ENCODE peak calls at places on chromosome 10, in six cellular contexts. T is SK-N-SH, Q is HepG2, J is H1, F is HCT116, A is GM12878. P is an unnamed sample.

GRCh38 chr10:102300289-102300843 is 55.0 kb downstream of the GBF1 start:
- DNase-seq in T (no peak), Q (peak), J (no peak), A (no peak), F (no peak), P (no peak)

GRCh38 chr10:28984431-28984830 is 304.4 kb upstream of the LYZL1 start:
- DNase-seq in T (no peak), F (no peak), A (no peak), Q (peak), J (no peak), P (peak)

GRCh38 chr10:33304553-33304952 is 29.9 kb downstream of the NRP1 start:
- DNase-seq in J (no peak), Q (no peak), T (no peak), F (no peak), A (no peak), P (no peak)

GRCh38 chr10:14478201-14478600 is 147.5 kb upstream of the FRMD4A start:
- DNase-seq in F (no peak), A (no peak), Q (no peak), J (no peak), T (no peak), P (no peak)

GRCh38 chr10:101961591-101962498 is 94.1 kb downstream of the ARMH3 start:
- DNase-seq in T (no peak), Q (no peak), F (no peak), A (no peak), J (peak), P (no peak)

GRCh38 chr10:29926649-29927048 is 132.7 kb downstream of the JCAD start:
- DNase-seq in J (no peak), T (no peak), F (no peak), A (no peak), Q (no peak), P (no peak)

GRCh38 chr10:31602541-31603244 is 283.7 kb downstream of the ZEB1 start:
- DNase-seq in J (peak), Q (no peak), T (peak), F (no peak), A (no peak), P (no peak)

GRCh38 chr10:79375321-79376077 is 28.2 kb downstream of the PPIF start:
- DNase-seq in T (no peak), A (no peak), Q (peak), F (no peak), J (peak), P (no peak)

GRCh38 chr10:85604884-85605283 is 761.7 kb downstream of the GRID1 start:
- DNase-seq in F (no peak), A (no peak), T (no peak), J (no peak), Q (no peak), P (no peak)

GRCh38 chr10:80144302-80145131 is 12.0 kb downstream of the PLAC9 start:
- DNase-seq in Q (no peak), J (no peak), F (peak), T (peak), A (no peak), P (no peak)

GRCh38 chr10:110147961-110148360 is 59.4 kb upstream of the MXI1 start:
- DNase-seq in J (no peak), T (no peak), Q (no peak), F (no peak), A (no peak), P (no peak)

GRCh38 chr10:7666253-7667023 is at the start of gene ITIH5:
- DNase-seq in A (no peak), F (no peak), Q (no peak), J (peak), T (peak), P (no peak)

GRCh38 chr10:114073787-114074186 is 30.1 kb downstream of the ADRB1 start:
- DNase-seq in F (no peak), T (no peak), Q (no peak), A (no peak), J (no peak), P (no peak)

GRCh38 chr10:14742815-14743214 is 31.9 kb downstream of the FAM107B start:
- DNase-seq in Q (no peak), F (no peak), T (no peak), A (peak), J (no peak), P (no peak)

GRCh38 chr10:123496336-123496735 is 169.8 kb upstream of the GPR26 start:
- DNase-seq in Q (no peak), T (no peak), F (no peak), J (no peak), A (no peak), P (no peak)

GRCh38 chr10:78455873-78456272 is 422.2 kb downstream of the RPS24 start:
- DNase-seq in T (no peak), F (no peak), A (no peak), J (no peak), Q (no peak), P (no peak)

GRCh38 chr10:74058658-74059057 is 60.7 kb downstream of the VCL start:
- DNase-seq in F (peak), T (no peak), Q (peak), A (no peak), J (no peak), P (no peak)

GRCh38 chr10:47357911-47358310 is 9.7 kb downstream of the RBP3 start:
- DNase-seq in Q (no peak), A (no peak), J (no peak), T (no peak), F (no peak), P (no peak)

GRCh38 chr10:17348111-17349008 is 106.0 kb downstream of the ST8SIA6 start:
- DNase-seq in Q (no peak), A (no peak), T (peak), J (no peak), F (peak), P (peak)

GRCh38 chr10:72783290-72783689 is 91.3 kb downstream of the MCU start:
- DNase-seq in J (no peak), Q (no peak), F (no peak), A (no peak), T (no peak), P (no peak)

GRCh38 chr10:110357252-110357780 is 52.6 kb upstream of the SMNDC1 start:
- DNase-seq in J (no peak), A (peak), T (no peak), Q (peak), F (peak), P (no peak)

GRCh38 chr10:58625070-58625469 is 112.4 kb downstream of the BICC1 start:
- DNase-seq in J (no peak), F (no peak), Q (peak), A (no peak), T (no peak), P (no peak)

GRCh38 chr10:784759-785538 is 95.5 kb upstream of the DIP2C start:
- DNase-seq in Q (no peak), F (peak), A (no peak), T (peak), J (peak), P (no peak)

GRCh38 chr10:15715619-15716227 is 4.0 kb downstream of the ITGA8 start:
- DNase-seq in J (no peak), F (no peak), Q (no peak), A (no peak), T (peak), P (peak)

GRCh38 chr10:48605786-48606529 is 1.1 kb upstream of the ARHGAP22 start:
- DNase-seq in J (peak), A (no peak), Q (no peak), T (no peak), F (no peak), P (no peak)

GRCh38 chr10:29064665-29065064 is 224.2 kb upstream of the LYZL1 start:
- DNase-seq in A (no peak), F (no peak), Q (no peak), T (no peak), J (no peak), P (no peak)

GRCh38 chr10:132905661-132906060 is 36.7 kb downstream of the CFAP46 start:
- DNase-seq in A (no peak), F (no peak), J (no peak), Q (no peak), T (no peak), P (no peak)
- TF ChIP-seq JUND in A (no peak), F (no peak), J (no peak), Q (no peak), T (no peak), P (no peak)

GRCh38 chr10:5615263-5615820 is 51.1 kb downstream of the ASB13 start:
- DNase-seq in Q (peak), A (no peak), J (no peak), F (no peak), T (no peak), P (no peak)

GRCh38 chr10:5611899-5612680 is 54.3 kb downstream of the ASB13 start:
- DNase-seq in J (no peak), Q (no peak), A (no peak), F (no peak), T (no peak), P (no peak)

GRCh38 chr10:5613481-5613880 is 52.9 kb downstream of the ASB13 start:
- DNase-seq in Q (no peak), J (no peak), T (no peak), A (no peak), F (no peak), P (no peak)

GRCh38 chr10:5616046-5616445 is 50.3 kb downstream of the ASB13 start:
- DNase-seq in Q (no peak), F (no peak), A (no peak), J (no peak), T (no peak), P (no peak)

GRCh38 chr10:5614081-5614721 is 52.2 kb downstream of the ASB13 start:
- DNase-seq in A (no peak), F (no peak), Q (no peak), J (no peak), T (no peak), P (no peak)
- TF ChIP-seq JUND in A (no peak), F (no peak), Q (no peak), J (no peak), T (no peak), P (no peak)

DNA sequence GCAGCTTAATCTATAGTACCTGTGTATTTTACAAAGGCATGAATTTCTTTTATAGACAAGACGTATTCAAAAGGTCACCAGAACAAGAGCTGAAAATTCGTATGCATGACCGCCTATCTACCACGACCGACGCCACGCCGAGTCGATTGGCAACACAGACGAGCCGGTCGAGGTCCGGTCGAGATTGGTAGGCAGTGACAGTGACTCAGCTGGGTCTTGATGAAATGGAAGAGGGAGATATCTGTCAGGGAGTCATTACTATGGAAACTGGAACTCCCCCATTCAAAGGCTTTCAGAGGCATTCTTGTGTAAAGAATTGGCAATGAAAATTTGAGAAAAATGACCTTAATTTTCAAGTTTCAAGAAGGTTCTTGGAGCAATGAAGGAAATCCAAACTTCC is 2.1 kb downstream of the ATP5MK start:
- DNase-seq in J (no peak), A (no peak), T (no peak), F (no peak), Q (no peak), P (no peak)
- TF ChIP-seq JUND in J (no peak), A (no peak), T (no peak), F (no peak), Q (no peak), P (no peak)

DNA sequence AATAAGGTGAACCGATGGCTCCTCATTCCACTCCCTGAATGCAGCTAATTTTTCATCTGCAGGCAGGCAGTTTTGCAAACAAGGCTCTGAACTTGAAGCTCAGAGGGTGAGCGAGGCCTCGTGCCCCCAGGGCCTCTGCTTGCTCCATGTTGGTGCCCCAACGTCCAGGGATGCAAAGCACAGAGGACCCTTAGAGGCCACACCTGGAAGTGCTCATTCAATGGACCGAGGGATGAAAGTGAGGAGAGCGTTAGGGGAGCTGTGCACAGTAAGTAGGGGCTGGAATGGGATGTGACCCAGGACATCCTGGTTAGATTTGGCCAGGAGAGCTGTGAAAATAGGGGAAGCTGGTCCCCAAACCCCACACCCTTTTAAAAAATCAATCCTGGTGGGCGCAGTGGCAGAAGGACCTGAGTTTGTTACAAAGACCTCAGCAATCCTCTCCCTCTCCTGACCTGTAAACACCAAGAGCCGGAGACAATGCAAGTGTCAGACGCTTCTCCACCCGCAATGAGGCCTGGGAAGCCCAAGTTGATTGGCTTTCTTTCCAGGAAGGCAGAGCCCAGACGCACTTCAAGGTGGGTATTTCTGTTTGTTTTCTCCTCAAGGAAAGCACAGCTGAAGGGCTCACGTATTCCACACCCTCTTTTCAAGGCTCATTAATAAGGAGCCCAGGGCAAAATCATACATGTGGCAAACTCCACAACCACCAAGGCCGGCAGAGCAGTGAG is 14.0 kb upstream of the CXCL12 start:
- DNase-seq in T (no peak), A (no peak), Q (no peak), F (no peak), J (no peak), P (no peak)
- TF ChIP-seq JUND in T (no peak), A (no peak), Q (no peak), F (no peak), J (no peak), P (no peak)

DNA sequence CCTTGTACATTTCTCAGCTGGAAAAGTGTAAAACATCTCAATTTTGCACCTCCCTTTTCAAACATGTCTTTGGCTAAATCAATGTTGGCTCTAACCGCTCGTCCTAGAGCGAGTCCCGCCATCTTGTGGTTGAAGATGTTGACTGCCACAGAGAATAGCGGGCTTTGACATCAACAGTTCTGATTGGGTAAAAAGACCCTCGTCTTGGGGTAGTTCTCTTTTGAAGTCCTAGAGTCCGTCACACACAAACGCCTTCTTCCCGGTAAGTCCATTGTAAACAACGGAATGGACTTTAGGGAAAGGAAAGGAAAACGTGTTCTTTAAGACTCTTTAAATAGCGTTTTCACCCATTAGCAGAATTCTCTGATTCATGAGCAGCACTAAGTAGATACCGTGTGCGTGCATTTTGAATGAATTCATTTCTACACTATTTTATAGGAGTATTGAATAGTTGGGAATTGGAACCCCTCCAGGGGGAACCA is 454 bp upstream of the RPP30 start:
- DNase-seq in J (peak), Q (peak), T (peak), A (peak), F (no peak), P (peak)
- TF ChIP-seq JUND in J (no peak), Q (peak), T (no peak), A (no peak), F (no peak), P (no peak)

GRCh38 chr10:69629897-69630650 is at the start of gene FAM241B:
- DNase-seq in Q (no peak), F (peak), T (peak), J (peak), A (no peak), P (peak)
- TF ChIP-seq JUND in Q (no peak), F (no peak), T (no peak), J (no peak), A (no peak), P (no peak)

DNA sequence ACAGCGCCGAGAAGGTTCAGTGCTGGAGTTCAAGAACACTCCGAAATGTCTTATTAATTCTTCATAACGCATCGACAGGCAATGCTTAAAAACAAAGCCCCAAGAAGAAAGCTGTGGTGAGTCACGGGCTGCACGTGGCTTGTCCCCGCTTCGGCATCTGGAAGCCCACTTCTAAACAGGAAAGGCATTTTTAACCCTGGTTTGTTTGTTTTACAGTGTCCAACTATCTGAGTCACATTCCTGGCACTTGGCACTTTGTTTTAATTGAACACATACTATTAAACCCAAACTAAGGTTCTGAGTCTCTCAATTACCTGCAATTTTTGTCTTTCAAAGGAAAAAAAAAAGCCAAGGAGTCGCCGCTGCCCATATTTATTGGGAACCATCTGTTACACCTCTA is 49.9 kb upstream of the MGMT start:
- DNase-seq in J (no peak), A (no peak), Q (peak), T (no peak), F (no peak), P (no peak)
- TF ChIP-seq JUND in J (no peak), A (no peak), Q (no peak), T (no peak), F (no peak), P (no peak)

GRCh38 chr10:63758080-63758479 is 236.9 kb downstream of the REEP3 start:
- DNase-seq in A (no peak), Q (no peak), F (no peak), T (no peak), J (no peak), P (no peak)

GRCh38 chr10:63749915-63750314 is 228.7 kb downstream of the REEP3 start:
- DNase-seq in A (no peak), F (no peak), T (no peak), Q (no peak), J (no peak), P (no peak)

GRCh38 chr10:63757067-63757466 is 235.9 kb downstream of the REEP3 start:
- DNase-seq in J (no peak), T (no peak), A (no peak), F (no peak), Q (no peak), P (no peak)

GRCh38 chr10:63753807-63754206 is 232.6 kb downstream of the REEP3 start:
- DNase-seq in F (no peak), T (no peak), A (no peak), Q (no peak), J (no peak), P (no peak)

DNA sequence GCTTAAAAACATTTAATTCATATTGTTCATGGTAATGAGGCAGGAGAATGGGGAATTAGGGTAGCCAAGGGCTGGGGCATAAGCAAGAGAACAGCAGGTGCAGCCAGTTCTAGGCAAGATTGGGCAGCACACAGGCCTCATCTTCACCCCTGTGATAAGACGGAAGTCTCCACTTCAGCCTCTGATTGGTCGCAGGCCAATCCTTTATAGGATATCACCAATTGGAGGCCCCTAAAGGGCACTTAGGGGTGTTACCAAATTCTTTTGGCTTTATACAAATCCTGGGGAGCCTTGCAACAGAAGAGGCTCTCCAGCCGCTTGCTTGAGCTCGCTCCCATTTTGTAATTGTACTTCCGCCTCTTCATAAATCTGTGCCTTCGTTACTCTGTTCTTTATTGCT is 231.1 kb downstream of the REEP3 start:
- DNase-seq in J (no peak), A (no peak), F (no peak), Q (no peak), T (no peak), P (no peak)
- TF ChIP-seq JUND in J (no peak), A (no peak), F (no peak), Q (no peak), T (no peak), P (no peak)

GRCh38 chr10:119518936-119519335 is 23.6 kb downstream of the RGS10 start:
- DNase-seq in J (no peak), T (no peak), A (no peak), F (no peak), Q (no peak), P (no peak)

GRCh38 chr10:119515511-119516045 is 26.9 kb downstream of the RGS10 start:
- DNase-seq in A (no peak), T (no peak), Q (no peak), J (no peak), F (no peak), P (no peak)

GRCh38 chr10:119516381-119517234 is 25.9 kb downstream of the RGS10 start:
- DNase-seq in Q (no peak), J (no peak), F (no peak), A (peak), T (no peak), P (no peak)

GRCh38 chr10:119518176-119518575 is 24.3 kb downstream of the RGS10 start:
- DNase-seq in J (no peak), Q (no peak), F (no peak), A (no peak), T (no peak), P (no peak)

DNA sequence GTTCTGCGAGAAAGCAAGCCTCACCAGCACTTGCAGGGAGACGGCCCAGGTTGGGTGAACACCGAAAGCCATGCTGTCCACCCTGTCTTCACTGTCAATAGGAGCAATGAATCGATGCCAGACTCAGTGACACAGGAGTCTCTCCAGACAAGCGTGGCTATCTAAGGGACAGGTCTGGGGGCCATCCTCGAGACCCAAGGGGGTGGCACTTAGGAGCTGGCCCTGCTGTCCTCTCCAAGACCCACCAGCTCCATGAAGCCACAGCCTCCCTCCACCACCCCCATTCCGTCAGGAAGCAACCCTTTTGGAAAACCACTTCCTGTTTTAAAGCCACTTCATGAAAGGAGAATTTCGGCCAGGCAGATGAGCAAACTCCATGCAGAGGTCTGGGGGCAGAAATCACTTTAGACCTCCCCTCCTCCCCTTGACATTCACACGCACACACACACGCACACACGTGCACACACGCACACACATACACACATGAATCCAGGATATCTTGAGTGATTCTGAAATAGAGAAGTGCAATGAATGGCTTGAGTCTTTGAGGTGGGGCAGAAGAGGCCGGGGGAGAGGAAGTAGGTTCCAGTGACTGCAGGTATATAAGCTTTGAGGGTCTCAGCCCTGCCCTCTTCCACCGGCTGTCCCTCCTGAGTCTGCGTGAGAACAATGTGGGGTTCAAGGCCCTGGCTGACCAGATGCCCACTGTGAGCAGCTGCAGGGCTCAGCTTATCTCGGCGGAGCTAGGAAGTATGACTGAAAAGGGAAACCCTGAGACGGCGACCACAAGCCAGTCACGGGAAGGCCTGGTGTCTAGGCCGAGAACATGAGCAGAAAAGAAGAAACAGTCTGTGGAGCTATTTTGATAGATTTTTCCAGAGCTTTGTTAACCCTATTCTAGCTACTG is 25.0 kb downstream of the RGS10 start:
- DNase-seq in A (peak), F (no peak), Q (no peak), T (no peak), J (no peak), P (no peak)
- TF ChIP-seq JUND in A (no peak), F (no peak), Q (no peak), T (no peak), J (no peak), P (no peak)

P was measured in T47D.